ENCODE peak calls at places on chromosome 11, in seven cellular contexts. F is skeletal muscle cell, A is fibroblast of mammary gland, W is heart right ventricle, R is PC-3, T is GM23338, K is SJCRH30. D is an unnamed sample.

GRCh38 chr11:8834379-8834778 is 76.6 kb upstream of the AKIP1 start:
- DNase-seq in F (no peak), A (no peak), W (no peak), R (no peak), T (peak), K (no peak), D (peak)

GRCh38 chr11:36672815-36673450 is 74.9 kb upstream of the RAG2 start:
- DNase-seq in F (peak), A (peak), W (peak), R (peak), T (peak), K (peak), D (peak)

GRCh38 chr11:43581370-43582023 is 99.0 kb upstream of the HSD17B12 start:
- DNase-seq in F (no peak), A (no peak), W (no peak), R (no peak), T (no peak), K (no peak), D (no peak)

GRCh38 chr11:102546923-102547471 is 16.4 kb upstream of the MMP7 start:
- DNase-seq in F (no peak), A (no peak), W (no peak), R (peak), T (no peak), K (no peak), D (no peak)

GRCh38 chr11:122327528-122327927 is 211.5 kb upstream of the BLID start:
- DNase-seq in F (no peak), A (no peak), W (no peak), R (no peak), T (no peak), K (no peak), D (no peak)

GRCh38 chr11:123973816-123974215 is 3.8 kb downstream of the OR10S1 start:
- DNase-seq in F (peak), A (peak), W (no peak), R (peak), T (no peak), K (no peak), D (no peak)

GRCh38 chr11:112719736-112720525 is 241.3 kb upstream of the NCAM1 start:
- DNase-seq in F (no peak), A (no peak), W (no peak), R (no peak), T (no peak), K (no peak), D (no peak)

GRCh38 chr11:22666320-22666699 is at the start of gene GAS2:
- DNase-seq in F (no peak), A (no peak), W (peak), R (no peak), T (peak), K (no peak), D (no peak)

GRCh38 chr11:62497132-62497915 is 49.3 kb downstream of the AHNAK start:
- DNase-seq in F (no peak), A (peak), W (no peak), R (peak), T (peak), K (no peak), D (no peak)

GRCh38 chr11:71221851-71222250 is 30.5 kb downstream of the SHANK2 start:
- DNase-seq in F (no peak), A (no peak), W (no peak), R (no peak), T (no peak), K (no peak), D (no peak)

GRCh38 chr11:21142007-21142406 is 472.6 kb downstream of the NELL1 start:
- DNase-seq in F (no peak), A (no peak), W (no peak), R (no peak), T (peak), K (no peak), D (no peak)

GRCh38 chr11:111982019-111982464 is 43.2 kb upstream of the DLAT start:
- DNase-seq in F (no peak), A (peak), W (peak), R (peak), T (peak), K (no peak), D (peak)

GRCh38 chr11:119195680-119196079 is 10.4 kb downstream of the NHERF4 start:
- DNase-seq in F (no peak), A (peak), W (no peak), R (peak), T (peak), K (peak), D (no peak)

GRCh38 chr11:124339671-124340447 is 19.9 kb upstream of the OR8D2 start:
- DNase-seq in F (no peak), A (no peak), W (no peak), R (no peak), T (no peak), K (no peak), D (no peak)

GRCh38 chr11:25587496-25587895 is 744.4 kb upstream of the ANO3 start:
- DNase-seq in F (no peak), A (no peak), W (no peak), R (no peak), T (no peak), K (no peak), D (no peak)

GRCh38 chr11:102267602-102268001 is 49.7 kb upstream of the BIRC3 start:
- DNase-seq in F (no peak), A (peak), W (no peak), R (peak), T (no peak), K (no peak), D (no peak)

GRCh38 chr11:40713083-40713482 is 746.4 kb downstream of the LRRC4C start:
- DNase-seq in F (no peak), A (no peak), W (no peak), R (no peak), T (no peak), K (no peak), D (no peak)

GRCh38 chr11:69640995-69641581 is at the start of gene CCND1:
- DNase-seq in F (peak), A (peak), W (peak), R (peak), T (peak), K (peak), D (peak)

GRCh38 chr11:69638941-69639681 is 1.8 kb upstream of the CCND1 start:
- DNase-seq in F (peak), A (peak), W (peak), R (peak), T (peak), K (peak), D (peak)

GRCh38 chr11:69637956-69638871 is 2.7 kb upstream of the CCND1 start:
- DNase-seq in F (peak), A (peak), W (peak), R (peak), T (peak), K (no peak), D (no peak)

GRCh38 chr11:69640260-69640994 is 529 bp upstream of the CCND1 start:
- DNase-seq in F (no peak), A (peak), W (no peak), R (peak), T (peak), K (no peak), D (no peak)

DNA sequence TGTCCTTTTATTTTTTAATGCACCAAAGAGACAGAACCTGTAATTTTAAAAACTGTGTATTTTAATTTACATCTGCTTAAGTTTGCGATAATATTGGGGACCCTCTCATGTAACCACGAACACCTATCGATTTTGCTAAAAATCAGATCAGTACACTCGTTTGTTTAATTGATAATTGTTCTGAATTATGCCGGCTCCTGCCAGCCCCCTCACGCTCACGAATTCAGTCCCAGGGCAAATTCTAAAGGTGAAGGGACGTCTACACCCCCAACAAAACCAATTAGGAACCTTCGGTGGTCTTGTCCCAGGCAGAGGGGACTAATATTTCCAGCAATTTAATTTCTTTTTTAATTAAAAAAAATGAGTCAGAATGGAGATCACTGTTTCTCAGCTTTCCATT is 1.1 kb upstream of the CCND1 start:
- DNase-seq in F (no peak), A (no peak), W (no peak), R (no peak), T (no peak), K (no peak), D (no peak)
- H3K4me3 ChIP-seq in F (peak), A (peak), W (peak), R (peak), T (peak), K (peak), D (peak)

GRCh38 chr11:10538924-10539323 is 2.1 kb downstream of the RNF141 start:
- DNase-seq in F (no peak), A (no peak), W (no peak), R (no peak), T (no peak), K (no peak), D (no peak)

GRCh38 chr11:10540546-10540914 is 457 bp downstream of the RNF141 start:
- DNase-seq in F (no peak), A (peak), W (no peak), R (no peak), T (peak), K (no peak), D (no peak)

GRCh38 chr11:10537587-10537986 is 3.4 kb downstream of the RNF141 start:
- DNase-seq in F (no peak), A (no peak), W (no peak), R (no peak), T (no peak), K (no peak), D (no peak)

GRCh38 chr11:10540915-10541591 is at the start of gene RNF141:
- DNase-seq in F (peak), A (peak), W (peak), R (peak), T (peak), K (peak), D (peak)

GRCh38 chr11:10539339-10539738 is 1.6 kb downstream of the RNF141 start:
- DNase-seq in F (no peak), A (no peak), W (no peak), R (peak), T (no peak), K (no peak), D (no peak)
- H3K4me3 ChIP-seq in F (no peak), A (no peak), W (no peak), R (no peak), T (no peak), K (no peak), D (no peak)

DNA sequence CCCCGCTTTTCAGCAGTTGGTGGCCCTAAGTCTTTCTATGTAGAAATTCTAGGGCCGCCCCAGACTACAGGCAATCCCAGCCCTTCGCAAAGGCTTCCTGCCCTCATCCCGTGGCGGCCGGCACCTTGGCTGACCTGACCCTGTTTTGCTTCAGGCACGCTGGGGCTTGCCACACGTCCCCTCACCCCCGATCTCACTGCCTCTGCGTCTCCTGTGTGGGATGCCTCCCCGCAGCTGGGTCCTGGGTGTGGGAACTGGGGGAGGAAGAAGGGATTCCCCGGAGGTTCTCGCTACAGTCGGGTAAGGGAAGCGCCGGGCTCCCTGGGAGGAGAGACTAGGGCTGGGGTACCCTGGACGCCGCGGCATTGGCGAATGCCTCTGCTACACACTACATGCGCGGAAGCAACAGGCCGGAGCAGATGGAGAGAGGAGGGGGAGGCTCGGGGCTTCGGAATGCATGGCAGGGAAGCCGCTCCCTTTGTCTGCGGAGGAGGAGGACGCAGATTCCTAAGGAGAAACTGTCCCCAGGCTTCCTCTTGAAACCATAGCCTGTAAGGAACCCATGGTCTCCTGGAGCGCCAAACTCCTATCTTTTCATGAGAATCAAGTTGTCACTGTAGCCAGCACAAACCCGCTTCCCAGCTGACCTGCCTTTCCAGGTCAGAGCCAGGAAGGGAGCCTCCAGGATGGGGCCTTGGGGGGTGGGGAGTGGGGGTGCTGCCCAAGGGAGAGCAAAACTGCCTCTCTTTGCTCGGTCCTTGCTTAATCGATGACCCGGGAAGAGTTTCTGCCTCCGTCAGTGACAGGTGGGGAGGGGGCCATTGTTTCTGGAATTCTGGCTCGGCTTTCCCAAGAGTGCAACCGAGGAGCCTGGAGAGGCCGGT is 1.4 kb downstream of the DTX4 start:
- DNase-seq in F (no peak), A (no peak), W (peak), R (no peak), T (peak), K (peak), D (no peak)
- H3K4me3 ChIP-seq in F (peak), A (peak), W (peak), R (peak), T (peak), K (peak), D (peak)

GRCh38 chr11:69157822-69158231 is 2.1 kb downstream of the SMIM38 start:
- DNase-seq in F (no peak), A (no peak), W (no peak), R (no peak), T (no peak), K (no peak), D (no peak)

GRCh38 chr11:69157156-69157821 is 1.6 kb downstream of the SMIM38 start:
- DNase-seq in F (no peak), A (peak), W (peak), R (no peak), T (peak), K (peak), D (no peak)

GRCh38 chr11:69155302-69156198 is at the start of gene SMIM38:
- DNase-seq in F (no peak), A (no peak), W (no peak), R (no peak), T (no peak), K (no peak), D (no peak)

GRCh38 chr11:69156218-69156639 is 494 bp downstream of the SMIM38 start:
- DNase-seq in F (no peak), A (no peak), W (no peak), R (no peak), T (no peak), K (no peak), D (no peak)

DNA sequence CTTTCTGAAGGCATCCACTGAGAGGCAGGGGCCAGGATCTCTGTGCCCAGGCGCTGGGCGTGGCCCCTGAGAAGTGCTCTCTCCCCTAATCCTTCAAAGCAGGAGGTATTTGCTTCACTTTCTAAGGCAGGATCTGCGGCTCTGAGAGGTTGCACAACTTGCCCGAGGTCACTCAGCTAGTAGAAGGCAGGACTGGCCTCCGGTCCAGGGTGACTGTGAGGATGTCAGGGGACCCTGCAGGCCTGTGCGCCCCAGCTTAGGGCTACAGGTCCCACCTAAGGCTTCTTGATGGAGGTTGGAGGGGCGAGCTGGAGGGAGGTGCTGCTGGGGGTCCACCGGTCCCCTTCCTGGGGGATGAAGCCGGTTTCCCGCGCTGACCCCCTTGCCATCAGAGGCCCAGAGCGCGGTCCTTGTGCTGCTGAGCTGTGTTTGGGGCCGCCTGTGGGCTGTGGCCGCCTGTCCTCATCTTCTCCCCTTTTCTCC is 979 bp downstream of the SMIM38 start:
- DNase-seq in F (no peak), A (peak), W (no peak), R (no peak), T (no peak), K (no peak), D (peak)
- H3K4me3 ChIP-seq in F (no peak), A (no peak), W (no peak), R (no peak), T (no peak), K (peak), D (no peak)

GRCh38 chr11:72686639-72687215 is 12.5 kb upstream of the PDE2A start:
- DNase-seq in F (no peak), A (peak), W (no peak), R (no peak), T (no peak), K (no peak), D (no peak)

GRCh38 chr11:72684236-72684912 is 10.2 kb upstream of the PDE2A start:
- DNase-seq in F (no peak), A (peak), W (peak), R (peak), T (peak), K (peak), D (no peak)

GRCh38 chr11:72683782-72684200 is 9.6 kb upstream of the PDE2A start:
- DNase-seq in F (no peak), A (peak), W (peak), R (peak), T (peak), K (peak), D (no peak)

GRCh38 chr11:72687326-72687725 is 13.1 kb upstream of the PDE2A start:
- DNase-seq in F (no peak), A (no peak), W (no peak), R (no peak), T (no peak), K (no peak), D (no peak)

DNA sequence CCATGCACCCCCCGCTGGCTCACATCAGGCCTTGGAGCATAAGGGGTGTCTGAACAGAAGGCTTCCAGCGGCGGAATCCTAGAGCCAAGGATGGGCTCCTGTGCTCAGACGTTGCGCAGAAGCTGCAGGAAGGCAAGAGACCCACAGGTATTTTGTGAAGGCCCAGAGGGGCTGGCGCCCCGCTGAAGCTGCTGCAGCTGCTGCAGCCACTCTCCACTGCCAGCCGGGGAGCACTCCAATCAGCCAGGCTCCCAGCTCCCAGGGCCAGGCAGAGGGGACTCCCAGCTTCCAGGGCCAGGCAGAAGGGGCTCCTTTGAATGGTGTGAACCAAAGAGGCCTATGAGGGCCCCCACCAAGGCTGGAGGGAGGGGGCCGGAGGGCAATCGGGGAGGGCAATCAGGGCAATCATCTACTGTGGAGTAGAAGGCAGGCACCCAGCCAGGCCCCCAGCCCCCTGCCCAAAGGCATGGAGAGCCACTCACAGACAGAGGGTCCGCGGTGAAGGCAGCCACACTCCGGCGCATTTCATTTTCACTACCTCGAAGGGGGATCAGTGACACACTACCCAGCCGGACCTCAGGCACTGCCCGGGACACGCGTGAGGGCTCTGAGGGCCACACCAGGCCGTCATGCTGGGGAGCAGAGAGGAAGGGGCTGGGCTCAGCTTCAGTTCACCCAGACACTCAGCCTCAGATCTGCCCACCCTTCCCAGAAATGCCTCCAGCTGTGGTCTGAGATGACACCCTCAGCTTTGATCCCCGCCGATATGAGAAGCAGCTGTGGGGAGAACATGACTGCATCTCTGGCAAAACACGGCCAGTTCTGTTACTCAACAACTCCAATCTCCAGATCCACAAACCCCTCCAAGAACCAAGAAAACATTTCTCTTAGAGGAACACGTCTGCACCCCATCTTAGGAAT is 11.6 kb upstream of the PDE2A start:
- DNase-seq in F (no peak), A (peak), W (peak), R (no peak), T (no peak), K (peak), D (no peak)
- H3K4me3 ChIP-seq in F (no peak), A (no peak), W (no peak), R (no peak), T (no peak), K (no peak), D (no peak)

GRCh38 chr11:34355726-34356125 is 2.1 kb downstream of the ABTB2 start:
- DNase-seq in F (no peak), A (no peak), W (no peak), R (no peak), T (no peak), K (no peak), D (no peak)
- H3K4me3 ChIP-seq in F (no peak), A (peak), W (peak), R (peak), T (peak), K (no peak), D (peak)

GRCh38 chr11:12803086-12803826 is 129.0 kb downstream of the TEAD1 start:
- DNase-seq in F (no peak), A (peak), W (no peak), R (peak), T (no peak), K (no peak), D (peak)

GRCh38 chr11:12800032-12800671 is 125.9 kb downstream of the TEAD1 start:
- DNase-seq in F (no peak), A (peak), W (no peak), R (peak), T (peak), K (no peak), D (peak)

GRCh38 chr11:12801976-12802375 is 127.8 kb downstream of the TEAD1 start:
- DNase-seq in F (no peak), A (no peak), W (no peak), R (peak), T (no peak), K (no peak), D (no peak)

GRCh38 chr11:12799373-12799835 is 125.2 kb downstream of the TEAD1 start:
- DNase-seq in F (no peak), A (no peak), W (no peak), R (no peak), T (no peak), K (no peak), D (peak)

GRCh38 chr11:12802418-12803085 is 128.3 kb downstream of the TEAD1 start:
- DNase-seq in F (no peak), A (peak), W (peak), R (peak), T (peak), K (no peak), D (peak)
- H3K4me3 ChIP-seq in F (no peak), A (no peak), W (no peak), R (peak), T (no peak), K (no peak), D (no peak)

GRCh38 chr11:3854660-3854976 is 846 bp upstream of the STIM1 start:
- DNase-seq in F (no peak), A (no peak), W (no peak), R (no peak), T (peak), K (no peak), D (no peak)
- H3K4me3 ChIP-seq in F (no peak), A (no peak), W (no peak), R (peak), T (peak), K (peak), D (no peak)